ENCODE peak calls at places on chromosomes 5 and 9, in five cellular contexts. S, A, H, N and Z are unnamed samples.

GRCh38 chr9:124877383-124877782 is 15.5 kb downstream of the ARPC5L start:
- DNase-seq in S (no peak), N (no peak), A (no peak), H (no peak), Z (no peak)

GRCh38 chr9:38408719-38409118 is 15.5 kb downstream of the IGFBPL1 start:
- DNase-seq in A (no peak), S (no peak), H (no peak), N (no peak), Z (no peak)

GRCh38 chr9:79829566-79830347 is 258.0 kb downstream of the TLE4 start:
- DNase-seq in S (no peak), A (no peak), H (no peak), N (no peak), Z (no peak)

GRCh38 chr9:8486095-8486494 is 686.5 kb upstream of the DMAC1 start:
- DNase-seq in S (no peak), H (peak), A (no peak), N (no peak), Z (no peak)

GRCh38 chr9:69081261-69081660 is 45.7 kb downstream of the FXN start:
- DNase-seq in N (no peak), A (no peak), H (no peak), S (no peak), Z (no peak)

GRCh38 chr9:89414670-89415069 is 83.2 kb downstream of the SEMA4D start:
- DNase-seq in H (no peak), N (no peak), S (no peak), A (no peak), Z (no peak)

GRCh38 chr5:43042176-43042625 is 2.1 kb upstream of the ANXA2R start:
- DNase-seq in A (peak), N (no peak), H (peak), S (no peak), Z (no peak)

GRCh38 chr5:71839049-71839834 is 120.2 kb downstream of the CARTPT start:
- DNase-seq in H (no peak), N (no peak), A (no peak), S (no peak), Z (no peak)

GRCh38 chr9:124779368-124780059 is 2.6 kb downstream of the OLFML2A start:
- DNase-seq in A (no peak), N (no peak), S (peak), H (no peak), Z (no peak)

GRCh38 chr5:127562252-127562651 is 44.8 kb downstream of the PRRC1 start:
- DNase-seq in A (no peak), S (no peak), H (no peak), N (no peak), Z (no peak)

GRCh38 chr5:123439616-123440153 is 16.5 kb upstream of the CEP120 start:
- DNase-seq in N (no peak), S (no peak), A (no peak), H (no peak), Z (no peak)

GRCh38 chr5:137292461-137293025 is 206.6 kb downstream of the SPOCK1 start:
- DNase-seq in S (no peak), A (no peak), H (peak), N (no peak), Z (no peak)

GRCh38 chr5:141001854-141002666 is 35.8 kb downstream of the PCDHAC2 start:
- DNase-seq in H (no peak), S (no peak), A (no peak), N (no peak), Z (no peak)

GRCh38 chr5:135179308-135179980 is 145.4 kb upstream of the PITX1 start:
- DNase-seq in N (no peak), S (no peak), H (no peak), A (no peak), Z (no peak)

GRCh38 chr5:73030995-73031394 is 75.2 kb downstream of the FCHO2 start:
- DNase-seq in H (no peak), N (no peak), S (no peak), A (no peak), Z (no peak)

GRCh38 chr5:45035991-45036390 is 227.2 kb downstream of the MRPS30 start:
- DNase-seq in N (no peak), A (no peak), H (no peak), S (no peak), Z (no peak)

GRCh38 chr9:135971892-135972291 is 10.7 kb upstream of the UBAC1 start:
- DNase-seq in H (peak), A (peak), N (no peak), S (no peak), Z (no peak)

GRCh38 chr9:33852216-33852826 is 35.4 kb downstream of the UBE2R2 start:
- DNase-seq in S (no peak), H (peak), N (no peak), A (no peak), Z (no peak)

GRCh38 chr9:4055055-4055454 is 244.8 kb downstream of the GLIS3 start:
- DNase-seq in H (no peak), A (no peak), N (no peak), S (no peak), Z (no peak)

GRCh38 chr9:37383393-37383792 is 39.1 kb upstream of the GRHPR start:
- DNase-seq in N (no peak), H (no peak), A (no peak), S (no peak), Z (no peak)

GRCh38 chr9:98050351-98050750 is 6.2 kb upstream of the NANS start:
- DNase-seq in A (no peak), H (no peak), N (no peak), S (no peak), Z (no peak)

GRCh38 chr9:98049668-98050067 is 6.9 kb upstream of the NANS start:
- DNase-seq in A (no peak), S (no peak), N (no peak), H (no peak), Z (no peak)

GRCh38 chr9:98056403-98057094 is at the start of gene NANS:
- DNase-seq in N (no peak), S (peak), A (peak), H (peak), Z (no peak)

GRCh38 chr9:98057095-98057799 is 715 bp downstream of the NANS start:
- DNase-seq in A (no peak), N (no peak), H (no peak), S (no peak), Z (no peak)

DNA sequence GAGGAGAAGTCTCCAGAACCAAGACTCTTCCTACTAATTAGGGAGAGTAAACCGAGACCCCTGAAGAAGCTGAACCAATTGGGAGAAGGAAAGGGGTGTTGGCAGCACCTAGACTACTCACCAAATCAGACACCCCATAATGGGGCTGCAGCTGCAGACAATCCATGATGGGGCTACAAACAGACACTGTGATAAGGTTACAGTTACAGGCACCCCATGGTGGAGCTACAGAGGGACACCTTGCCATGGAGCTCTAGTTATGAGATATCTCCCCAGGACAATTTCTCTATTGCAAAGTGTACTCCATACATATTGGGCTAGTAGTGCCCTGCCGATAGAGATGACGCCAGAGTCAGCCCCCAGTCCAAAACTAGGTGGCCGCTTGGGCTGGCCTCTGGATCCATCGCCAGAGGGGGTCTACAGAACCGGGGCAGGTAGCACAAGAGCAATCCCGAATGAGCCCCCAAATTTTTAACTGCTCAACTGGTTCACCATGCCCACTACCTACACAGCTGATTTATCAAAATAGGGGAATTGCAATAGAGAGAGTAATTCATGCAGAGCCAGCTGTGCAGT is 2.1 kb upstream of the NANS start:
- DNase-seq in H (no peak), A (no peak), N (no peak), S (no peak), Z (no peak)
- TF ChIP-seq POLR2AphosphoS5 in H (no peak), A (no peak), N (no peak), S (no peak), Z (no peak)

GRCh38 chr5:119275873-119276214 is 80.0 kb upstream of the TNFAIP8 start:
- DNase-seq in N (peak), S (no peak), A (no peak), H (no peak), Z (no peak)

GRCh38 chr5:119274767-119275130 is 81.1 kb upstream of the TNFAIP8 start:
- DNase-seq in S (no peak), A (no peak), H (no peak), N (no peak), Z (no peak)

GRCh38 chr5:119275146-119275872 is 80.5 kb upstream of the TNFAIP8 start:
- DNase-seq in A (no peak), S (no peak), N (no peak), H (no peak), Z (no peak)

GRCh38 chr5:119273391-119273839 is 82.4 kb upstream of the TNFAIP8 start:
- DNase-seq in N (no peak), A (no peak), H (no peak), S (no peak), Z (no peak)

DNA sequence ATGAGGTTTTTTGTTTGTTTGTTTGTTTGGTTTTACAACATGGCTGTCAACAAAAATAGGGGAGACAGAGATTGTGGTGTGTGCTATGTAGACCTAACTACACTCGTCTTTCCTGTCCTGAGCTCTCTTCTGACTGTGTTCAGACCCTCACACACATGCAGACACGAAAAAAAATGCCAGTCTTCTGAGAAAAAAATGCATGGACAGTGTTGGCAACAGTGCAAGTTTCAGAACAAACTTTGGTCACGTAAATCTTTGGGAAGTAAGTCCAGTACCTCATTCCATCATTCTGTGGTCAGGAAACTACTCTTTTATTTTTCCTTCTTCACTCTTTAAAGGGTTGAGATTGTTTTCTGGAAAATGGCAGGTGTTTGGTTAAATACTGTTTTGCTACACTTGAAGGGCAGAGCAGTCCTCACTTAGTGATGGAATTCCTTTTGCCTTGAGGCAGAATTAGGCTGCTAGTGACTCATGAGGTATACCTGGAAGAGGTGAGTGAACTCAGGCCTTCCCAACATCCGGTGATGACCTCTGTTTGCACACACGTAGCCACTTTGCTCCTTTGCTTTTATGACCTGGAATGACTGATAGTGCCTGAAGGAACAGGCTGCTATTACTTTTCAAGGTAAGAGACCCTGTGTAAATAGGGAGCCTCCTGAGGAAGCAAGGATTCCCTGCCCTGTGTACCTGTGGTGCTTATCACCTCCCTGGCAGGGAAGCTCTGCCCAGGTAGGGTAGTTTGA is 81.6 kb upstream of the TNFAIP8 start:
- DNase-seq in H (no peak), N (no peak), A (no peak), S (no peak), Z (no peak)
- TF ChIP-seq POLR2AphosphoS5 in H (no peak), N (no peak), A (no peak), S (no peak), Z (no peak)

GRCh38 chr5:16465544-16466432 is at the start of gene ZNF622:
- DNase-seq in H (peak), S (peak), N (peak), A (peak), Z (peak)
- TF ChIP-seq POLR2AphosphoS5 in H (peak), S (peak), N (peak), A (peak), Z (peak)

GRCh38 chr5:83474170-83474796 is 2.7 kb downstream of the VCAN start:
- DNase-seq in H (peak), S (no peak), A (peak), N (no peak), Z (no peak)

GRCh38 chr5:83475540-83476469 is 4.3 kb downstream of the VCAN start:
- DNase-seq in A (no peak), H (no peak), N (no peak), S (no peak), Z (no peak)

GRCh38 chr5:83476470-83476817 is 4.9 kb downstream of the VCAN start:
- DNase-seq in A (no peak), S (no peak), H (no peak), N (no peak), Z (no peak)

GRCh38 chr5:83473344-83474169 is 2.0 kb downstream of the VCAN start:
- DNase-seq in H (peak), S (peak), A (peak), N (peak), Z (peak)

DNA sequence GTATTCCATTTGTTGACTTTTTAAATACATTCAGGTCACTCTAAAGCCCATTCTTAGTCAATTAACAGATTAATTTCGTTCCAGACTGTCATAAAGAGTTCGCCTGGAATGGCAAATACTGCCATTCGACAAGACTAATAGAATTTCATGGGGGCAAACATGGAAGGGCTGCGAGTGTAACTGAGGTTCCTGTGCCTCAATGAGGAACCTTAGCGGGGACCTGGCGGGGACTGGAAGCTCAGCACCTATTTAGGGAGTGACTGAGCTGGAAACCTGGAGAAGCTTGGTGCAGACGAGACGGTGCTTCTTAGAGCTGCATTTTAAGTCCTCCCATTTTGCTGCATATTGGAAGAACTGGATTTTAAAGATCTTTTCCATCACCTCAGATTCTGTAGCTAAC is 3.4 kb downstream of the VCAN start:
- DNase-seq in A (no peak), H (no peak), S (no peak), N (no peak), Z (no peak)
- TF ChIP-seq POLR2AphosphoS5 in A (no peak), H (no peak), S (no peak), N (no peak), Z (no peak)

GRCh38 chr9:116700882-116701836 is 14.1 kb downstream of the TRIM32 start:
- DNase-seq in N (no peak), H (no peak), S (no peak), A (no peak), Z (no peak)
- TF ChIP-seq POLR2AphosphoS5 in N (no peak), H (no peak), S (no peak), A (no peak), Z (no peak)

GRCh38 chr5:134132372-134133212 is 18.1 kb downstream of the TCF7 start:
- DNase-seq in H (no peak), A (no peak), S (no peak), N (peak), Z (no peak)
- TF ChIP-seq POLR2AphosphoS5 in H (no peak), A (no peak), S (no peak), N (peak), Z (no peak)

DNA sequence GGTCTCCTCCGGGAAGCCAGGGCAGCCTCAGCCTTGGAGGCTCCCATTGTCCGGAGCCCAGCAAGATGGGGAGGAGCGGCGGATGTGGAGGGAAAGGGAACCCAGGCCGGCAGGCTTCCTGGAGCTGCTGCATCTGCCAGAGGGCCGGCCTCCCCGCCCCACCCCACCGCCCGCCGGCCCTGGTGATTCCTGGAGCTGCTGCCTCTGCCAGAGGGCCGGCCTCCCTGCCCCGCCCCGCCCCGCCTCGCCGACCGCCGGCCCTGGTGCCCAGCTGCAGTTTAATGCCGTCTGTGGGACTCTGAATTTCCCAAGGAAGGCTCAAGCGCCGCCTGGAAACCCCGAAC is 31.6 kb downstream of the EXD3 start:
- DNase-seq in A (no peak), S (no peak), N (no peak), H (no peak), Z (no peak)
- TF ChIP-seq POLR2AphosphoS5 in A (no peak), S (no peak), N (no peak), H (no peak), Z (no peak)

GRCh38 chr9:133347985-133348762 is at the start of the genes MED22 and RPL7A:
- DNase-seq in H (peak), S (peak), N (peak), A (peak), Z (peak)
- TF ChIP-seq POLR2AphosphoS5 in H (peak), S (peak), N (peak), A (peak), Z (peak)